ENCODE peak calls at places on chromosomes 11 and 22, in nine cellular contexts. Y, X, F, V, R, C, U, N and O are unnamed samples.

GRCh38 chr11:62508336-62509058 is 38.1 kb downstream of the AHNAK start:
- DNase-seq in V (peak), C (no peak), Y (no peak), N (peak), F (peak), U (peak), R (peak), X (peak), O (peak)

GRCh38 chr11:111823131-111823530 is 48.2 kb downstream of the ALG9 start:
- DNase-seq in C (no peak), R (no peak), X (no peak), U (no peak), V (no peak), Y (no peak), F (no peak), N (no peak), O (no peak)

GRCh38 chr22:37741312-37741795 is 44.5 kb downstream of the TRIOBP start:
- DNase-seq in C (peak), V (peak), U (peak), Y (no peak), F (peak), N (peak), R (peak), X (peak), O (no peak)

GRCh38 chr11:122917311-122917710 is 34.8 kb downstream of the JHY start:
- DNase-seq in N (peak), X (no peak), R (no peak), C (peak), Y (no peak), U (no peak), F (no peak), V (no peak), O (no peak)

GRCh38 chr11:44840526-44840925 is 110.2 kb downstream of the TP53I11 start:
- DNase-seq in U (no peak), R (no peak), X (no peak), N (no peak), V (no peak), Y (no peak), C (no peak), F (no peak), O (no peak)

GRCh38 chr11:75625970-75626691 is 42.7 kb downstream of the MAP6 start:
- DNase-seq in V (peak), F (no peak), Y (no peak), X (no peak), N (no peak), R (no peak), C (peak), U (no peak), O (no peak)

GRCh38 chr22:32926600-32926999 is 125.1 kb downstream of the TIMP3 start:
- DNase-seq in N (no peak), X (no peak), U (no peak), R (no peak), F (peak), C (peak), V (no peak), Y (no peak), O (peak)

GRCh38 chr11:65698205-65698604 is 13.8 kb upstream of the KAT5 start:
- DNase-seq in Y (no peak), X (no peak), N (no peak), U (no peak), V (no peak), F (no peak), R (no peak), C (peak), O (no peak)

GRCh38 chr22:23533328-23533762 is 46.7 kb downstream of the IGLL1 start:
- DNase-seq in R (peak), U (no peak), X (no peak), Y (no peak), F (peak), N (no peak), C (no peak), V (peak), O (peak)

GRCh38 chr11:77144196-77144853 is 16.3 kb downstream of the MYO7A start:
- DNase-seq in R (no peak), X (no peak), N (no peak), V (no peak), F (peak), Y (no peak), C (no peak), U (no peak), O (no peak)

GRCh38 chr11:8267831-8268529 is 4.3 kb upstream of the LMO1 start:
- DNase-seq in R (peak), U (no peak), N (peak), F (peak), V (peak), X (peak), C (no peak), Y (peak), O (no peak)

GRCh38 chr22:19770349-19771220 is 10.0 kb downstream of the TBX1 start:
- DNase-seq in Y (no peak), C (no peak), V (no peak), X (no peak), N (no peak), R (no peak), U (peak), F (no peak), O (no peak)